ENCODE peak calls at places on chromosomes 13 and 19, in four cellular contexts. H, W, C and D are unnamed samples.

GRCh38 chr19:15448778-15449619 is 757 bp downstream of the WIZ start:
- DNase-seq in C (no peak), H (no peak), W (no peak), D (no peak)

GRCh38 chr19:21568816-21569496 is 63.6 kb downstream of the ZNF429 start:
- DNase-seq in W (peak; percentile 66), C (peak; percentile 75), H (peak; percentile 25), D (peak; percentile 90)

GRCh38 chr13:51619614-51620013 is 35.4 kb downstream of the WDFY2 start:
- DNase-seq in C (no peak), W (no peak), H (no peak), D (no peak)

GRCh38 chr13:50126378-50127016 is 111.3 kb downstream of the KCNRG start:
- DNase-seq in C (no peak), H (no peak), W (peak; percentile 9), D (no peak)

GRCh38 chr19:50607874-50608785 is 31.6 kb downstream of the SYT3 start:
- DNase-seq in W (peak; percentile 41), C (peak; percentile 85), H (peak; percentile 45), D (peak; percentile 17)

GRCh38 chr19:16889429-16889882 is 657 bp downstream of the F2RL3 start:
- DNase-seq in W (no peak), C (no peak), H (no peak), D (no peak)

GRCh38 chr19:2591537-2592291 is 110.8 kb downstream of the GNG7 start:
- DNase-seq in C (no peak), H (no peak), W (no peak), D (no peak)

GRCh38 chr19:38721977-38722773 is 22.1 kb downstream of the CAPN12 start:
- DNase-seq in W (no peak), C (peak; percentile 79), H (no peak), D (no peak)

GRCh38 chr19:1107655-1108261 is 4.0 kb downstream of the GPX4 start:
- DNase-seq in W (no peak), H (no peak), C (no peak), D (no peak)

GRCh38 chr13:103941506-103942148 is 875.4 kb upstream of the SLC10A2 start:
- DNase-seq in C (no peak), H (no peak), W (no peak), D (no peak)

GRCh38 chr13:105937451-105937850 is 598.0 kb downstream of the EFNB2 start:
- DNase-seq in W (no peak), H (no peak), C (no peak), D (no peak)

GRCh38 chr13:112995395-112996091 is 26.5 kb downstream of the MCF2L start:
- DNase-seq in W (no peak), H (no peak), C (no peak), D (no peak)

GRCh38 chr13:91955546-91956355 is 557.3 kb downstream of the GPC5 start:
- DNase-seq in C (no peak), W (no peak), H (no peak), D (no peak)

GRCh38 chr13:40794414-40795368 is 5.3 kb downstream of the SLC25A15 start:
- DNase-seq in C (no peak), H (no peak), W (no peak), D (no peak)

GRCh38 chr13:51887441-51887840 is 25.7 kb downstream of the CCDC70 start:
- DNase-seq in C (no peak), H (no peak), W (no peak), D (peak; percentile 50)